ENCODE peak calls at places on chromosomes 6 and 20, in four cellular contexts. C, M, J and O are unnamed samples.

GRCh38 chr20:8654486-8654885 is 414.4 kb upstream of the PLCB4 start:
- DNase-seq in C (no peak), M (no peak), J (no peak), O (no peak)

GRCh38 chr20:31630187-31630790 is 7.4 kb upstream of the COX4I2 start:
- DNase-seq in J (peak; percentile 91), C (no peak), M (no peak), O (peak; percentile 38)

GRCh38 chr20:51059862-51060261 is 37.0 kb upstream of the KCNG1 start:
- DNase-seq in M (no peak), C (no peak), J (no peak), O (no peak)

GRCh38 chr20:16395366-16395765 is 177.9 kb downstream of the KIF16B start:
- DNase-seq in J (no peak), M (no peak), C (no peak), O (no peak)

GRCh38 chr6:117653949-117654348 is 21.3 kb upstream of the NUS1 start:
- DNase-seq in C (no peak), M (no peak), J (no peak), O (no peak)

GRCh38 chr6:10413850-10414765 is 766 bp downstream of the TFAP2A start:
- DNase-seq in J (no peak), C (no peak), M (no peak), O (no peak)

GRCh38 chr6:112030206-112030932 is 23.5 kb upstream of the CCN6 start:
- DNase-seq in C (no peak), J (no peak), M (no peak), O (no peak)

GRCh38 chr6:152905551-152906299 is 77.1 kb downstream of the FBXO5 start:
- DNase-seq in J (no peak), C (no peak), M (no peak), O (no peak)

GRCh38 chr6:47727391-47727790 is 29.0 kb downstream of the ADGRF4 start:
- DNase-seq in C (no peak), M (no peak), J (no peak), O (no peak)

GRCh38 chr20:34127787-34128186 is 15.7 kb upstream of the EIF2S2 start:
- DNase-seq in M (no peak), J (no peak), C (no peak), O (no peak)

GRCh38 chr20:31829731-31830130 is 10.6 kb downstream of the MYLK2 start:
- DNase-seq in J (no peak), M (no peak), C (no peak), O (peak; percentile 4)

GRCh38 chr6:47737406-47737805 is 39.0 kb downstream of the ADGRF4 start:
- DNase-seq in J (no peak), C (no peak), M (peak; percentile 7), O (peak; percentile 86)

GRCh38 chr6:53544050-53544499 is 826 bp downstream of the GCLC start:
- DNase-seq in C (no peak), M (no peak), J (no peak), O (no peak)

GRCh38 chr6:167684276-167685104 is 142.2 kb upstream of the AFDN start:
- DNase-seq in C (no peak), M (no peak), J (peak; percentile 36), O (no peak)

GRCh38 chr6:20564777-20565176 is 30.5 kb downstream of the CDKAL1 start:
- DNase-seq in M (no peak), J (no peak), C (peak; percentile 56), O (no peak)

GRCh38 chr20:9172908-9173307 is 104.0 kb downstream of the PLCB4 start:
- DNase-seq in C (no peak), J (no peak), M (no peak), O (no peak)

GRCh38 chr6:7819641-7820040 is 90.9 kb downstream of the TXNDC5 start:
- DNase-seq in M (no peak), C (no peak), J (no peak), O (no peak)

GRCh38 chr6:166728884-166729530 is 102.0 kb upstream of the RPS6KA2 start:
- DNase-seq in C (peak; percentile 55), J (no peak), M (no peak), O (no peak)

GRCh38 chr6:43865947-43866346 is 95.9 kb downstream of the VEGFA start:
- DNase-seq in C (no peak), M (no peak), J (no peak), O (no peak)

GRCh38 chr6:79048611-79049010 is 29.4 kb downstream of the PHIP start:
- DNase-seq in M (no peak), C (peak; percentile 25), J (no peak), O (no peak)

GRCh38 chr6:75563032-75563431 is 38.6 kb upstream of the SENP6 start:
- DNase-seq in M (no peak), C (peak; percentile 51), J (no peak), O (no peak)

GRCh38 chr6:162234631-162235030 is 492.9 kb downstream of the PRKN start:
- DNase-seq in J (no peak), C (no peak), M (no peak), O (no peak)

GRCh38 chr6:164097557-164098398 is 683.3 kb downstream of the QKI start:
- DNase-seq in J (no peak), C (peak; percentile 21), M (no peak), O (no peak)

GRCh38 chr20:51287628-51288413 is 254.7 kb downstream of the NFATC2 start:
- DNase-seq in C (no peak), J (no peak), M (no peak), O (no peak)

GRCh38 chr20:59207742-59208357 is 44.2 kb downstream of the ZNF831 start:
- DNase-seq in C (peak; percentile 40), M (peak; percentile 68), J (peak; percentile 66), O (peak; percentile 56)

GRCh38 chr6:113048741-113049140 is 701.6 kb downstream of the RFPL4B start:
- DNase-seq in J (no peak), C (no peak), M (no peak), O (no peak)

GRCh38 chr6:116096979-116097816 is 3.5 kb upstream of the NT5DC1 start:
- DNase-seq in J (no peak), C (no peak), M (no peak), O (no peak)

GRCh38 chr6:127305741-127306140 is 37.7 kb downstream of the ECHDC1 start:
- DNase-seq in C (no peak), M (no peak), J (no peak), O (no peak)

GRCh38 chr6:31795616-31796298 is at the start of gene VARS1:
- DNase-seq in J (peak; percentile 94), M (peak; percentile 86), C (peak; percentile 89), O (peak; percentile 71)

GRCh38 chr6:25176466-25176865 is 102.7 kb upstream of the CARMIL1 start:
- DNase-seq in J (no peak), C (no peak), M (no peak), O (no peak)

GRCh38 chr20:11453430-11453829 is 464.3 kb upstream of the BTBD3 start:
- DNase-seq in C (peak; percentile 85), J (no peak), M (no peak), O (no peak)